ENCODE peak calls at places on chromosomes 12 and 14, in ten cellular contexts. J is uterus, P is type B pancreatic cell, A is IMR-90, R is A549, I is Caco-2, Q is H9, G is WTC11, H is nephron progenitor cell, B is tibial artery. K is an unnamed sample.
A peak's percentile ranks its signal among the peaks of the same experiment; 100 is the strongest.

GRCh38 chr14:57512221-57512620 is 18.6 kb upstream of the CCDC198 start:
- DNase-seq in B (no peak), Q (no peak), A (no peak), J (no peak), R (no peak), I (no peak), H (no peak), G (no peak), P (no peak), K (no peak)

GRCh38 chr14:71005076-71005475 is 97.8 kb downstream of the PCNX1 start:
- DNase-seq in G (no peak), P (no peak), J (no peak), B (no peak), H (no peak), Q (no peak), I (no peak), R (no peak), A (no peak), K (no peak)

GRCh38 chr12:118773956-118774723 is 207.2 kb upstream of the SRRM4 start:
- DNase-seq in I (no peak), R (no peak), P (no peak), Q (peak; percentile 99), B (no peak), A (no peak), G (peak; percentile 92), H (peak; percentile 59), J (no peak), K (no peak)

GRCh38 chr12:62581288-62582064 is 114.8 kb downstream of the MON2 start:
- DNase-seq in R (peak; percentile 40), A (peak; percentile 73), B (no peak), P (no peak), I (peak; percentile 14), G (no peak), H (no peak), Q (no peak), J (no peak), K (no peak)

GRCh38 chr12:4591180-4591687 is 29.2 kb downstream of the DYRK4 start:
- DNase-seq in H (no peak), P (no peak), I (no peak), A (no peak), R (no peak), B (no peak), Q (no peak), G (no peak), J (no peak), K (no peak)

GRCh38 chr12:82089369-82090121 is 268.6 kb downstream of the CCDC59 start:
- DNase-seq in P (no peak), A (no peak), R (no peak), G (no peak), Q (no peak), J (no peak), H (no peak), I (peak; percentile 55), B (no peak), K (no peak)

GRCh38 chr14:92380582-92380981 is 57.6 kb downstream of the SLC24A4 start:
- DNase-seq in P (no peak), J (no peak), B (no peak), I (no peak), H (no peak), Q (no peak), A (no peak), R (no peak), G (no peak), K (no peak)

GRCh38 chr12:4535871-4536270 is 2.8 kb upstream of the RAD51AP1 start:
- DNase-seq in G (no peak), P (no peak), Q (no peak), I (no peak), B (no peak), J (no peak), A (no peak), R (no peak), H (no peak), K (no peak)

GRCh38 chr14:49551569-49551968 is 34.6 kb downstream of the RPS29 start:
- DNase-seq in R (no peak), G (no peak), Q (no peak), J (no peak), H (no peak), P (no peak), B (no peak), A (no peak), I (no peak), K (no peak)

DNA sequence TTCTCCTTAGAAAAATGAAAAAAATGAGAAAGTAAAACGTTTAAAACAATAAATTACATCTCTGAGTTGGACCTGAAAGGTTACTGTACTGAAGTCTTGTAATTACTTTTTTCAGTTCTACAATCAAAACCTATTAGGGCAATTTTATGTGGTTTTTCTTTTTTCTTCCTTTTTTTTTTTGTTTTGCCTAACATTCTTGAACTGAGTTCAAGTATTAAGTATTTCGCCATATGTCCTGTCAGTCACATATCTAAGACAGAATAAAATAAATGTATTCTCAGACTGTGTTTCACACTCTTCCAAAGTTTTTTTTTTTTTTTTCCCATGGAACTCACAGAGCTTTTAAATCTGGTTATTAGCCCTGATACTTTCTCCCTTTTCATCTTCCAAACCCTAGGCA is 172.0 kb downstream of the BCAT1 start:
- DNase-seq in J (no peak), A (no peak), G (no peak), B (no peak), H (no peak), Q (no peak), I (no peak), P (no peak), R (no peak), K (no peak)
- TF ChIP-seq CTCF in J (no peak), A (no peak), G (no peak), B (no peak), H (no peak), Q (no peak), I (no peak), P (no peak), R (no peak), K (no peak)

GRCh38 chr14:39366460-39367386 is 65.5 kb downstream of the FBXO33 start:
- DNase-seq in B (no peak), H (no peak), A (no peak), R (no peak), J (no peak), P (no peak), Q (no peak), I (no peak), G (no peak), K (no peak)

GRCh38 chr14:39369029-39369428 is 63.2 kb downstream of the FBXO33 start:
- DNase-seq in G (no peak), B (no peak), H (no peak), Q (no peak), J (no peak), A (no peak), I (no peak), R (no peak), P (no peak), K (no peak)

GRCh38 chr14:39367387-39367751 is 64.9 kb downstream of the FBXO33 start:
- DNase-seq in J (no peak), I (no peak), P (no peak), B (no peak), G (peak; percentile 17), R (no peak), H (no peak), Q (peak; percentile 40), A (no peak), K (no peak)

GRCh38 chr14:39370415-39370814 is 61.8 kb downstream of the FBXO33 start:
- DNase-seq in H (no peak), B (no peak), P (no peak), Q (no peak), G (no peak), J (no peak), R (no peak), A (no peak), I (no peak), K (no peak)

DNA sequence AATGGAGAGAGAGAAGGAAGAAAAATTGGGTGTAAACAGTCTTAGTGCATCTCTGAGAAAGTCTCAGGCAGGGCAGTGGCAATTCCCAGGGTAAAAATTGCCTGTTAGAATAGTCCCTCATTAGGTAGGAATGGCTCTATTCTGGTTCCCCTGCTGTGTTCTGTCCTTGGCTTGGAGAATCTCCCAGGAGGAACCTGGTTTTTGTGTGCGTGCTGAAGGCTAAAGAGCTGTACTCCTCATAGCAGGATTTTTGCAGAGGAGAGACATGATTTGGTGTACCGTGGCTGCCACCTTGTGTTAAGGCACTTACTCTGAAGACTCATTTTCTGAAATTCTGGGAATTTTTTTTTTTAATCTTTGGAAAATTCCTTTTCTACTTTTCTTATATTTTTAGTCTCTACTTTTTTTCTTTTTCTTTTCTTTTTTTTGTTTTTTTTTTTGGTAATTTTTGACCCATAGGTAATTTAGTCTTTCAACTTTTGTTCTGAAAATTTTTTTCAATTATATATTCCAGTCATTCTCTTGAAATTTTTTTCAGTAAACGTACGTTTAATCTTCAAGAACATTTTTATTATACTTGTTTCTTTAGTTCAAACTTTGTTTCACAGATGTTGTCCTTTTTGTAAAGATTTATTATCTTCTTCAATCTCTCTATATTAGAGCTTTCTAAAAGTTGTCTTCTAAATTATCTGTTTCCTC is 63.8 kb downstream of the FBXO33 start:
- DNase-seq in Q (peak; percentile 80), G (peak; percentile 75), A (peak; percentile 78), R (peak; percentile 47), H (peak; percentile 57), B (no peak), I (peak; percentile 69), J (peak; percentile 33), P (no peak), K (peak; percentile 51)
- TF ChIP-seq CTCF in Q (peak; percentile 84), G (peak; percentile 33), A (peak; percentile 81), R (peak; percentile 81), H (peak; percentile 62), B (peak; percentile 41), I (peak; percentile 69), J (peak; percentile 38), P (peak; percentile 85), K (peak; percentile 56)

DNA sequence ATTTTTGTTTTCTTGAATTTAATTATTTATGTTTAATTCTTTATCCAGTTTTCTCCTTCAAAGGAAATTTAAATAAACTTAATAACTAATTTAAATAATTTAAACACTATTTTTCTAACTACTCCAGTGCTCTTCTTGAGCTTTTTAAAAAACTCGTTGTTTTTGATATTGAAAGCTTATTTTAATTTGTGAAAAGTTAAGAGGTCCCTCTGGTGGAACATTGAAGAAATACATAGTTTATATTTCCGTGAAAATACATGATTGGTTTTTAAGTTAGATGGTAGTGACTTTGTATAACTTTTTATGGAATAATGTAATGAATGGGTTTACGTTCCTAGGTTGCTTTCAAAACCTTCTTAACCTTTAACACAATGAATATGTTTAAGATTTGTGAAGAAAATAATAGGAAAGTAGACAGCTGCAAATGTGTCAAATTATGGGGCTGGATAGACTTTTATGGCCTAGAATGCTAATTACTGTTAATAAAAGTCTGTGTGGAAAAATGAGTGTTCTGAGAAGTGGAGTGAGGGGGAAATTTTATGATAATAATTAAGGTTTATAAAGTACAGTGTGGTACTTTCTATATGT is 45.9 kb upstream of the MSRB3 start:
- DNase-seq in J (no peak), R (peak; percentile 13), I (no peak), A (peak; percentile 38), G (no peak), P (no peak), H (no peak), Q (no peak), B (no peak), K (no peak)
- TF ChIP-seq CTCF in J (peak; percentile 37), R (peak; percentile 47), I (peak; percentile 17), A (peak; percentile 47), G (no peak), P (peak; percentile 76), H (peak; percentile 4), Q (peak; percentile 65), B (peak; percentile 43), K (peak; percentile 49)

GRCh38 chr12:128798543-128799341 is 25.0 kb downstream of the SLC15A4 start:
- DNase-seq in P (no peak), A (no peak), I (no peak), J (no peak), B (no peak), H (peak; percentile 34), G (no peak), Q (no peak), R (no peak), K (peak; percentile 57)
- TF ChIP-seq CTCF in P (peak; percentile 40), A (peak; percentile 13), I (no peak), J (no peak), B (no peak), H (no peak), G (no peak), Q (peak; percentile 45), R (peak; percentile 17), K (peak; percentile 21)